ENCODE peak calls at places on chromosomes 3 and 15, in five cellular contexts. V, Y, M, X and W are unnamed samples.
A peak's percentile ranks its signal among the peaks of the same experiment; 100 is the strongest.

GRCh38 chr15:25180606-25181289 is 226.0 kb downstream of the SNRPN start:
- DNase-seq in V (peak; percentile 11), Y (no peak), M (peak; percentile 59), X (no peak), W (peak; percentile 16)

GRCh38 chr15:41799488-41799805 is 25.2 kb downstream of the MAPKBP1 start:
- DNase-seq in V (no peak), Y (no peak), M (no peak), X (no peak), W (no peak)

GRCh38 chr3:196115678-196116083 is 33.8 kb upstream of the TFRC start:
- DNase-seq in V (no peak), Y (no peak), M (no peak), X (no peak), W (no peak)

GRCh38 chr3:187958432-187959003 is 195.4 kb upstream of the LPP start:
- DNase-seq in V (no peak), Y (no peak), M (peak; percentile 92), X (no peak), W (no peak)

GRCh38 chr15:26864664-26865191 is 2.1 kb upstream of the GABRA5 start:
- DNase-seq in V (no peak), Y (no peak), M (no peak), X (peak; percentile 22), W (peak; percentile 9)

GRCh38 chr3:155416500-155417118 is 123.1 kb upstream of the STRIT1 start:
- DNase-seq in V (no peak), Y (no peak), M (no peak), X (peak; percentile 83), W (no peak)

GRCh38 chr3:99678023-99678422 is 39.6 kb downstream of the COL8A1 start:
- DNase-seq in V (peak; percentile 61), Y (no peak), M (no peak), X (peak; percentile 96), W (no peak)

GRCh38 chr15:59160880-59161593 is 45.6 kb upstream of the LDHAL6B start:
- DNase-seq in V (no peak), Y (no peak), M (no peak), X (no peak), W (no peak)

GRCh38 chr3:145952541-145952940 is 208.4 kb downstream of the PLOD2 start:
- DNase-seq in V (no peak), Y (no peak), M (no peak), X (peak; percentile 99), W (no peak)

GRCh38 chr3:99021466-99021865 is 120.0 kb upstream of the DCBLD2 start:
- DNase-seq in V (no peak), Y (no peak), M (no peak), X (no peak), W (no peak)

GRCh38 chr3:7368597-7368996 is 507.7 kb downstream of the GRM7 start:
- DNase-seq in V (no peak), Y (no peak), M (no peak), X (no peak), W (no peak)

GRCh38 chr3:114411292-114411691 is 117.5 kb downstream of the TIGIT start:
- DNase-seq in V (no peak), Y (no peak), M (no peak), X (peak; percentile 81), W (peak; percentile 60)

GRCh38 chr15:79872358-79873017 is 24.3 kb downstream of the MTHFS start:
- DNase-seq in V (no peak), Y (no peak), M (no peak), X (peak; percentile 79), W (no peak)

GRCh38 chr15:89795996-89796395 is 18.7 kb downstream of the ANPEP start:
- DNase-seq in V (no peak), Y (no peak), M (peak; percentile 4), X (no peak), W (no peak)

GRCh38 chr3:143135150-143135549 is 15.6 kb downstream of the CHST2 start:
- DNase-seq in V (peak; percentile 25), Y (no peak), M (no peak), X (peak; percentile 98), W (peak; percentile 76)

GRCh38 chr3:82641701-82642100 is 880.3 kb upstream of the GBE1 start:
- DNase-seq in V (no peak), Y (no peak), M (no peak), X (peak; percentile 70), W (no peak)

GRCh38 chr3:132343018-132343612 is 25.9 kb downstream of the ACP3 start:
- DNase-seq in V (peak; percentile 42), Y (no peak), M (no peak), X (peak; percentile 37), W (no peak)

GRCh38 chr3:126983653-126984390 is 907 bp downstream of the PLXNA1 start:
- DNase-seq in V (no peak), Y (no peak), M (peak; percentile 89), X (no peak), W (peak; percentile 39)

GRCh38 chr3:128598884-128599664 is 51.5 kb downstream of the RPN1 start:
- DNase-seq in V (no peak), Y (no peak), M (no peak), X (no peak), W (peak; percentile 51)

GRCh38 chr3:196932600-196932999 is 9.7 kb downstream of the NCBP2 start:
- DNase-seq in V (no peak), Y (no peak), M (no peak), X (no peak), W (no peak)

GRCh38 chr15:81357178-81357686 is 16.8 kb downstream of the TMC3 start:
- DNase-seq in V (no peak), Y (no peak), M (no peak), X (no peak), W (no peak)

GRCh38 chr3:14647976-14648955 is 3.3 kb upstream of the CCDC174 start:
- DNase-seq in V (no peak), Y (no peak), M (no peak), X (no peak), W (no peak)

GRCh38 chr15:80703965-80704364 is 8.9 kb downstream of the ABHD17C start:
- DNase-seq in V (no peak), Y (no peak), M (no peak), X (peak; percentile 15), W (no peak)

GRCh38 chr15:74184582-74185091 is 11.1 kb downstream of the ISLR start:
- DNase-seq in V (no peak), Y (no peak), M (no peak), X (no peak), W (no peak)

GRCh38 chr3:32078085-32078634 is 28.3 kb upstream of the GPD1L start:
- DNase-seq in V (no peak), Y (no peak), M (no peak), X (no peak), W (no peak)
- H3K27ac ChIP-seq in V (no peak overlapping the region), Y (no peak overlapping the region), M (no peak overlapping the region), X (no peak overlapping the region), W (no peak overlapping the region)

GRCh38 chr3:4716731-4717362 is 223.7 kb downstream of the ITPR1 start:
- DNase-seq in V (no peak), Y (no peak), M (no peak), X (peak; percentile 73), W (no peak)

GRCh38 chr3:4720316-4721075 is 227.3 kb downstream of the ITPR1 start:
- DNase-seq in V (peak; percentile 85), Y (no peak), M (no peak), X (peak; percentile 94), W (peak; percentile 55)

GRCh38 chr3:4717363-4717740 is 224.2 kb downstream of the ITPR1 start:
- DNase-seq in V (no peak), Y (no peak), M (no peak), X (no peak), W (no peak)

GRCh38 chr3:4718179-4718736 is 225.1 kb downstream of the ITPR1 start:
- DNase-seq in V (no peak), Y (no peak), M (no peak), X (no peak), W (no peak)

DNA sequence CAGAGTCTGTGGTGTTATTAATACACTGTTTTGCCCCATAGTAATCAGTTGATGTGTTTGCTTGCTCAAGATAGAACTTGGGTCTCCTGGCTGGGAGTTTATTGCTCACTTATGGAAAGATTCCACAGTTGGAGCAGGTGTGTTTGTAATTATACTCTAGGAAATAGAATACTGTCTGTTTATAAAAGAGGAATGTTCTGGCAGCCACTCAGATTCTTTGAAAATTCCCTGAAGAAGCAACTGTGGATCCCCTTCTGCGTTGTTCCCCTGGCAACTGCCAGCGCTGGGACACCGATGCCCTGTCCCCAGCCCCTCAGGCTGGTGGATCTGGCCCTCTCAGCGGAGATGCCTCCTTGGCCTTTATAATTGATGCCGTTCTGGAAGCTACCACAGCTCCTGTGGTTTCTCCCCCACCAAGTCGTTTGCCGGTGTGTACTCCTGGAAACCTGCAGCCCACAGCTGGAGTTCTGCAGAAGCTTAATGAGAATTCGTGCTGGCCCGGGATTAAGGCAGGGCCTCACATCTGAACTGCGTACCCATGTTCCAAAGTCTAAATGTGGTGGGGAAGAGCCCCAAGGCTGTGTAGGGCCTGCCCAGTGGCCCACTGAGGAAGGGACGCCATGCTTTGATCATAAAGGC is 226.0 kb downstream of the ITPR1 start:
- DNase-seq in V (no peak), Y (no peak), M (no peak), X (no peak), W (no peak)
- H3K27ac ChIP-seq in V (peak overlapping the region; percentile 71), Y (peak overlapping the region; percentile 10), M (no peak overlapping the region), X (no peak overlapping the region), W (no peak overlapping the region)

DNA sequence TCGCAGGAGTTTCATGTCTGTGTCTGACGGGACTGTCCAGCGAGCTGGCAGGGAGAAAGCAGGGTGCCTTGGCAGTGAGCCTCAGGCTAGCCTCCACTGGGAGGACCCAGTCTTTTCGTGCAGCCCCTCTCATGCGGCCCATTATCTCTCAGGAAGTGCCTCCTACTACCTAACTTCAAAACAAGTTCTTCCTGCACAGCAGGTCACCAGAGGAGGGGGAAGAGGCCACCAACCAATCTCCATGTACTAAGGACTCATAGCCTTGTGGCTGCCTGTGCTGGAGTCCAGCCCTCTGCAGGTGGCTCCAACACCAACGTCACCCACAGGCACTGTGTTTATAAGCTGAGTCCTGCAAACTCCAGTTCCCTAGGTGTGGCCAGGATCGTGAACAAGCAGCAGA is 4.8 kb downstream of the VIPR1 start:
- DNase-seq in V (peak; percentile 16), Y (no peak), M (peak; percentile 66), X (no peak), W (no peak)
- H3K27ac ChIP-seq in V (no peak overlapping the region), Y (no peak overlapping the region), M (no peak overlapping the region), X (no peak overlapping the region), W (no peak overlapping the region)

GRCh38 chr3:107668963-107669362 is 146.2 kb downstream of the BBX start:
- DNase-seq in V (no peak), Y (no peak), M (no peak), X (no peak), W (no peak)
- H3K27ac ChIP-seq in V (no peak overlapping the region), Y (peak overlapping the region; percentile 60), M (no peak overlapping the region), X (no peak overlapping the region), W (no peak overlapping the region)

GRCh38 chr15:70358011-70358819 is 260.5 kb upstream of the TLE3 start:
- DNase-seq in V (no peak), Y (no peak), M (no peak), X (no peak), W (no peak)

GRCh38 chr15:70356062-70356860 is 258.5 kb upstream of the TLE3 start:
- DNase-seq in V (no peak), Y (no peak), M (no peak), X (no peak), W (no peak)

GRCh38 chr15:70357453-70357852 is 259.7 kb upstream of the TLE3 start:
- DNase-seq in V (no peak), Y (no peak), M (no peak), X (no peak), W (no peak)

GRCh38 chr15:70355275-70355795 is 257.6 kb upstream of the TLE3 start:
- DNase-seq in V (no peak), Y (no peak), M (no peak), X (no peak), W (no peak)

GRCh38 chr15:70356919-70357318 is 259.2 kb upstream of the TLE3 start:
- DNase-seq in V (no peak), Y (no peak), M (no peak), X (peak; percentile 14), W (no peak)
- H3K27ac ChIP-seq in V (no peak overlapping the region), Y (no peak overlapping the region), M (no peak overlapping the region), X (no peak overlapping the region), W (no peak overlapping the region)